ENCODE peak calls at places on chromosome 17, in eight cellular contexts. E is fibroblast of lung, J is GM12864, V is osteoblast, R is uterus, Z is dorsolateral prefrontal cortex, D is Caco-2, W is fibroblast of mammary gland. P is an unnamed sample.

GRCh38 chr17:32161029-32161428 is 18.7 kb downstream of the RHOT1 start:
- DNase-seq in E (peak; percentile 88), J (no peak), V (no peak), R (no peak), Z (no peak), D (no peak), W (peak; percentile 19), P (no peak)

GRCh38 chr17:82094931-82095776 is 2.9 kb downstream of the FASN start:
- DNase-seq in E (no peak), J (no peak), V (peak; percentile 88), R (no peak), Z (no peak), D (no peak), W (no peak), P (no peak)

GRCh38 chr17:16470302-16470701 is 21.7 kb downstream of the LRRC75A start:
- DNase-seq in E (no peak), J (no peak), V (peak; percentile 56), R (no peak), Z (no peak), D (no peak), W (no peak), P (no peak)

GRCh38 chr17:3748576-3748975 is 24.9 kb downstream of the HASPIN start:
- DNase-seq in E (no peak), J (no peak), V (peak; percentile 36), R (no peak), Z (no peak), D (no peak), W (no peak), P (no peak)

GRCh38 chr17:30312218-30312617 is 20.5 kb upstream of the BLMH start:
- DNase-seq in E (no peak), J (no peak), V (no peak), R (no peak), Z (no peak), D (no peak), W (no peak), P (no peak)

GRCh38 chr17:68807998-68808772 is 147.0 kb downstream of the ABCA8 start:
- DNase-seq in E (peak; percentile 38), J (no peak), V (no peak), R (no peak), Z (no peak), D (no peak), W (peak; percentile 16), P (no peak)

GRCh38 chr17:35849469-35850348 is 19.0 kb downstream of the HEATR9 start:
- DNase-seq in E (peak; percentile 53), J (peak; percentile 43), V (peak; percentile 84), R (peak; percentile 26), Z (no peak), D (peak; percentile 74), W (peak; percentile 74), P (peak; percentile 90)

GRCh38 chr17:27545562-27546229 is 85.3 kb upstream of the LGALS9 start:
- DNase-seq in E (peak; percentile 91), J (no peak), V (no peak), R (no peak), Z (no peak), D (peak; percentile 65), W (no peak), P (no peak)

GRCh38 chr17:81722184-81723120 is 10.4 kb downstream of the SLC25A10 start:
- DNase-seq in E (no peak), J (no peak), V (peak; percentile 79), R (no peak), Z (no peak), D (no peak), W (peak; percentile 39), P (peak; percentile 14)

GRCh38 chr17:51258756-51259573 is 884 bp downstream of the MBTD1 start:
- DNase-seq in E (peak; percentile 10), J (no peak), V (peak; percentile 58), R (peak; percentile 16), Z (no peak), D (peak; percentile 50), W (no peak), P (peak; percentile 29)

GRCh38 chr17:17679748-17680147 is 1.5 kb upstream of the RAI1 start:
- DNase-seq in E (no peak), J (no peak), V (no peak), R (no peak), Z (no peak), D (no peak), W (no peak), P (no peak)

GRCh38 chr17:42623732-42624596 is 14.5 kb downstream of the TUBG1 start:
- DNase-seq in E (peak; percentile 80), J (no peak), V (no peak), R (no peak), Z (no peak), D (no peak), W (peak; percentile 51), P (peak; percentile 30)

GRCh38 chr17:8062435-8062806 is 23.6 kb downstream of the ALOX15B start:
- DNase-seq in E (peak; percentile 35), J (no peak), V (peak; percentile 30), R (no peak), Z (no peak), D (no peak), W (peak; percentile 63), P (peak; percentile 69)

GRCh38 chr17:8326591-8327583 is 12.8 kb upstream of the ODF4 start:
- DNase-seq in E (peak; percentile 32), J (no peak), V (peak; percentile 93), R (no peak), Z (no peak), D (no peak), W (peak; percentile 25), P (peak; percentile 30)

GRCh38 chr17:66737524-66737923 is 97.4 kb upstream of the CACNG5 start:
- DNase-seq in E (peak; percentile 61), J (no peak), V (no peak), R (no peak), Z (peak; percentile 62), D (no peak), W (peak; percentile 56), P (peak; percentile 58)

GRCh38 chr17:75277664-75278071 is 6.6 kb upstream of the MIF4GD start:
- DNase-seq in E (peak; percentile 79), J (no peak), V (peak; percentile 82), R (no peak), Z (no peak), D (no peak), W (peak; percentile 28), P (no peak)

GRCh38 chr17:17824119-17824779 is 12.5 kb downstream of the SREBF1 start:
- DNase-seq in E (no peak), J (no peak), V (no peak), R (peak; percentile 41), Z (no peak), D (no peak), W (no peak), P (no peak)

GRCh38 chr17:41521574-41522261 is 3.0 kb upstream of the KRT15 start:
- DNase-seq in E (peak; percentile 92), J (no peak), V (peak; percentile 97), R (no peak), Z (no peak), D (peak; percentile 97), W (peak; percentile 81), P (peak; percentile 78)

GRCh38 chr17:75571197-75571884 is 16.3 kb upstream of the MYO15B start:
- DNase-seq in E (peak; percentile 9), J (peak; percentile 78), V (peak; percentile 82), R (no peak), Z (no peak), D (no peak), W (no peak), P (peak; percentile 24)

GRCh38 chr17:74156878-74157277 is 46.6 kb upstream of the RPL38 start:
- DNase-seq in E (no peak), J (no peak), V (no peak), R (no peak), Z (no peak), D (no peak), W (no peak), P (no peak)

GRCh38 chr17:27986805-27987684 is 55.4 kb upstream of the NLK start:
- DNase-seq in E (peak; percentile 53), J (no peak), V (no peak), R (peak; percentile 32), Z (no peak), D (peak; percentile 83), W (no peak), P (peak; percentile 72)

GRCh38 chr17:72588961-72589360 is 468.1 kb downstream of the SOX9 start:
- DNase-seq in E (peak; percentile 92), J (no peak), V (peak; percentile 73), R (no peak), Z (peak; percentile 76), D (peak; percentile 61), W (peak; percentile 23), P (no peak)
- TF ChIP-seq CTCF in E (no peak), J (no peak), V (no peak), R (no peak), Z (no peak), D (no peak), W (no peak), P (no peak)

GRCh38 chr17:6021627-6022026 is 48.6 kb upstream of the WSCD1 start:
- DNase-seq in E (no peak), J (no peak), V (no peak), R (no peak), Z (no peak), D (no peak), W (no peak), P (no peak)

GRCh38 chr17:6020376-6021010 is 49.7 kb upstream of the WSCD1 start:
- DNase-seq in E (no peak), J (no peak), V (no peak), R (no peak), Z (no peak), D (no peak), W (no peak), P (no peak)

GRCh38 chr17:6021011-6021400 is 49.2 kb upstream of the WSCD1 start:
- DNase-seq in E (no peak), J (no peak), V (no peak), R (no peak), Z (no peak), D (no peak), W (no peak), P (no peak)

GRCh38 chr17:6024576-6024975 is 45.6 kb upstream of the WSCD1 start:
- DNase-seq in E (no peak), J (no peak), V (no peak), R (no peak), Z (no peak), D (no peak), W (no peak), P (no peak)

DNA sequence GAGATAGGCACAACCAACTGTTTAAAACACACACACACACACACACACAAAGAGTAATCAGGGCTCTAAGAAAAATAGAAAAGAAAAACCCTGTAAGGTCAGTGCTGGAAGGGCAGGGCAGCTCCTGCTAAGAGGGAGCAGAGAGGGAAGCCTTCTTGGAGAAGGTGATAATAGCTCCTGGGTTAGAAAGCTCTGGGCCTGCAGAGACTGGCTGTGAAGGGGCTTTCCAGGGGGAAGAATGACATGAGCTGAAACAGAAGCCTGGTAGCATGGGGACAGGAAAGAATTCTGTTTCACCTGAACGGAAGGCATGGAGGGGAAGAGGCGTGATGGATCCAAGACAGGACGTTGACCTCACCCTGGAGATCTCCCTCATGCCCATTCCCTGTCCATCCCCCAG is 46.7 kb upstream of the WSCD1 start:
- DNase-seq in E (no peak), J (no peak), V (no peak), R (no peak), Z (no peak), D (no peak), W (no peak), P (no peak)
- H3K4me3 ChIP-seq in E (no peak overlapping the region), J (no peak overlapping the region), V (no peak overlapping the region), R (no peak overlapping the region), Z (no peak overlapping the region), D (no peak overlapping the region), W (no peak overlapping the region), P (no peak overlapping the region)

GRCh38 chr17:39678340-39679116 is 9.3 kb downstream of the PGAP3 start:
- DNase-seq in E (no peak), J (no peak), V (peak; percentile 46), R (no peak), Z (no peak), D (no peak), W (no peak), P (no peak)
- TF ChIP-seq CTCF in E (no peak), J (no peak), V (no peak), R (no peak), Z (no peak), D (no peak), W (no peak), P (no peak)

GRCh38 chr17:48542956-48543853 is 1.7 kb downstream of the HOXB2 start:
- DNase-seq in E (no peak), J (no peak), V (no peak), R (peak; percentile 52), Z (no peak), D (peak; percentile 92), W (no peak), P (peak; percentile 66)
- H3K4me3 ChIP-seq in E (peak overlapping the region; percentile 90), J (peak overlapping the region; percentile 55), V (peak overlapping the region; percentile 72), R (peak overlapping the region; percentile 64), Z (peak overlapping the region; percentile 14), D (peak overlapping the region; percentile 55), W (peak overlapping the region; percentile 95), P (peak overlapping the region; percentile 80)